ENCODE peak calls at places on chromosome X, in eight cellular contexts. A is kidney, Y is tibial artery, T is Peyer's patch, B is uterus, K is neural progenitor cell, G is adipocyte, Z is cardiac muscle cell. U is an unnamed sample.

GRCh38 chrX:122094611-122095010 is 1047.2 kb downstream of the GLUD2 start:
- DNase-seq in A (no peak), Y (no peak), T (no peak), B (no peak), K (no peak), G (peak; percentile 25), Z (peak; percentile 16), U (no peak)

GRCh38 chrX:30533261-30533660 is 44.3 kb downstream of the TASL start:
- DNase-seq in A (no peak), Y (no peak), T (no peak), B (no peak), K (no peak), G (peak; percentile 44), Z (peak; percentile 46), U (no peak)

GRCh38 chrX:33195698-33196097 is 15.7 kb downstream of the DMD start:
- DNase-seq in A (no peak), Y (no peak), T (no peak), B (no peak), K (no peak), G (no peak), Z (no peak), U (no peak)

GRCh38 chrX:51376672-51377071 is 44.0 kb downstream of the NUDT10 start:
- DNase-seq in A (no peak), Y (no peak), T (no peak), B (no peak), K (no peak), G (no peak), Z (no peak), U (no peak)

GRCh38 chrX:107205770-107206696 is at the start of the genes DNAAF6 and NUP62CL:
- DNase-seq in A (peak; percentile 88), Y (peak; percentile 64), T (peak; percentile 62), B (peak; percentile 46), K (peak; percentile 93), G (peak; percentile 9), Z (peak; percentile 31), U (peak; percentile 42)

GRCh38 chrX:28586291-28586690 is 955 bp upstream of the IL1RAPL1 start:
- DNase-seq in A (no peak), Y (no peak), T (no peak), B (peak; percentile 15), K (peak; percentile 71), G (peak; percentile 58), Z (peak; percentile 70), U (no peak)

GRCh38 chrX:36534900-36535299 is 473.3 kb upstream of the FAM47C start:
- DNase-seq in A (no peak), Y (no peak), T (no peak), B (no peak), K (no peak), G (no peak), Z (no peak), U (peak; percentile 47)

GRCh38 chrX:11908371-11908770 is 150.3 kb downstream of the MSL3 start:
- DNase-seq in A (no peak), Y (no peak), T (no peak), B (no peak), K (peak; percentile 36), G (peak; percentile 15), Z (peak; percentile 50), U (no peak)

GRCh38 chrX:154738013-154738738 is 12.7 kb downstream of the GAB3 start:
- DNase-seq in A (no peak), Y (no peak), T (no peak), B (peak; percentile 60), K (no peak), G (peak; percentile 70), Z (peak; percentile 84), U (no peak)

GRCh38 chrX:16838202-16839066 is 31.7 kb downstream of the RBBP7 start:
- DNase-seq in A (no peak), Y (peak; percentile 73), T (no peak), B (no peak), K (peak; percentile 16), G (peak; percentile 78), Z (peak; percentile 83), U (no peak)

GRCh38 chrX:107894038-107894437 is 68.4 kb downstream of the MID2 start:
- DNase-seq in A (no peak), Y (no peak), T (no peak), B (no peak), K (peak; percentile 50), G (peak; percentile 66), Z (peak; percentile 58), U (peak; percentile 14)

GRCh38 chrX:14886252-14886651 is 13.0 kb downstream of the MOSPD2 start:
- DNase-seq in A (no peak), Y (no peak), T (no peak), B (no peak), K (no peak), G (no peak), Z (no peak), U (no peak)

GRCh38 chrX:55815546-55815945 is 98.0 kb downstream of the RRAGB start:
- DNase-seq in A (no peak), Y (no peak), T (no peak), B (no peak), K (no peak), G (no peak), Z (no peak), U (no peak)

GRCh38 chrX:129606918-129607317 is 47.8 kb downstream of the APLN start:
- DNase-seq in A (no peak), Y (no peak), T (peak; percentile 57), B (peak; percentile 57), K (peak; percentile 63), G (peak; percentile 83), Z (peak; percentile 60), U (peak; percentile 25)

GRCh38 chrX:70012756-70013155 is 37.0 kb downstream of the AWAT2 start:
- DNase-seq in A (no peak), Y (no peak), T (no peak), B (no peak), K (no peak), G (no peak), Z (no peak), U (no peak)

GRCh38 chrX:25012793-25013592 is 2.8 kb downstream of the ARX start:
- DNase-seq in A (no peak), Y (no peak), T (no peak), B (no peak), K (peak; percentile 63), G (no peak), Z (no peak), U (no peak)

GRCh38 chrX:25015486-25016360 is at the start of gene ARX:
- DNase-seq in A (no peak), Y (no peak), T (no peak), B (no peak), K (peak; percentile 97), G (no peak), Z (peak; percentile 65), U (no peak)

GRCh38 chrX:25013593-25014365 is 2.0 kb downstream of the ARX start:
- DNase-seq in A (no peak), Y (no peak), T (no peak), B (no peak), K (peak; percentile 62), G (no peak), Z (no peak), U (no peak)

GRCh38 chrX:25016361-25016671 is 551 bp upstream of the ARX start:
- DNase-seq in A (no peak), Y (no peak), T (no peak), B (no peak), K (peak; percentile 56), G (no peak), Z (no peak), U (no peak)

GRCh38 chrX:25014366-25014838 is 1.4 kb downstream of the ARX start:
- DNase-seq in A (no peak), Y (no peak), T (no peak), B (no peak), K (peak; percentile 34), G (no peak), Z (no peak), U (no peak)
- H3K4me1 ChIP-seq in A (no peaks in the 10 kb centered on the region), Y (peaks cover 23% of the 10 kb centered on the region), T (peaks cover 16% of the 10 kb centered on the region), B (no peaks in the 10 kb centered on the region), K (peaks cover 42% of the 10 kb centered on the region), G (no peaks in the 10 kb centered on the region), Z (peaks cover 12% of the 10 kb centered on the region), U (no peaks in the 10 kb centered on the region)

DNA sequence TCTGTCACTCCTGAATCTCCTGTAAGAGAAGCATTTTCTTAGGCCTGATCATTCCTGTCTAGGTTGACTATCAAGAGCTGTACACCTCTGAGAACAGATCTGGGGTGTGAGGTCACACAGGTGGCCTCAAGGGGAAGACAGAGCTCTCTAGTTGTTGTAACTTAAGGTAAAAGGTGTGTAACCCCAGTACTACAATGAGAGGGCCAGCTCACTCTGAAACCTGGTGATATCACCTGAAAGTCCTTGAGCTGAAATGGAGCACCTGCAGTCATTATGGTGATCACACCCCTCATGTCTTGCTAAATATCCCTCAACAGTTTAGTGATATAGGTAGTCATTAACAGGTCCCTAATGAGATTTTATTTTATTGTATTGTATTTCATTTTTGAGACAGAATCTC is 8.8 kb upstream of the FAM9C start:
- DNase-seq in A (no peak), Y (no peak), T (no peak), B (no peak), K (no peak), G (no peak), Z (no peak), U (no peak)
- H3K4me1 ChIP-seq in A (peaks cover 2% of the 10 kb centered on the region), Y (no peaks in the 10 kb centered on the region), T (no peaks in the 10 kb centered on the region), B (no peaks in the 10 kb centered on the region), K (no peaks in the 10 kb centered on the region), G (no peaks in the 10 kb centered on the region), Z (no peaks in the 10 kb centered on the region), U (no peaks in the 10 kb centered on the region)

GRCh38 chrX:48957827-48958634 is 624 bp upstream of the OTUD5 start:
- DNase-seq in A (peak; percentile 99), Y (peak; percentile 98), T (peak; percentile 92), B (peak; percentile 94), K (peak; percentile 97), G (peak; percentile 96), Z (peak; percentile 99), U (peak; percentile 96)

GRCh38 chrX:48960291-48960690 is 2.9 kb upstream of the OTUD5 start:
- DNase-seq in A (no peak), Y (no peak), T (peak; percentile 38), B (no peak), K (no peak), G (no peak), Z (no peak), U (no peak)

GRCh38 chrX:48958635-48959094 is 1.3 kb upstream of the OTUD5 start:
- DNase-seq in A (no peak), Y (peak; percentile 76), T (no peak), B (peak; percentile 58), K (peak; percentile 52), G (peak; percentile 71), Z (peak; percentile 67), U (peak; percentile 6)

GRCh38 chrX:48957477-48957826 is at the start of gene OTUD5:
- DNase-seq in A (peak; percentile 91), Y (peak; percentile 79), T (peak; percentile 83), B (peak; percentile 68), K (no peak), G (no peak), Z (no peak), U (no peak)

GRCh38 chrX:48956728-48957414 is 536 bp downstream of the OTUD5 start:
- DNase-seq in A (peak; percentile 82), Y (peak; percentile 68), T (no peak), B (peak; percentile 28), K (peak; percentile 33), G (peak; percentile 52), Z (peak; percentile 6), U (peak; percentile 3)
- H3K4me1 ChIP-seq in A (peaks cover 28% of the 10 kb centered on the region), Y (peaks cover 51% of the 10 kb centered on the region), T (peaks cover 25% of the 10 kb centered on the region), B (no peaks in the 10 kb centered on the region), K (no peaks in the 10 kb centered on the region), G (peaks cover 18% of the 10 kb centered on the region), Z (peaks cover 10% of the 10 kb centered on the region), U (no peaks in the 10 kb centered on the region)

DNA sequence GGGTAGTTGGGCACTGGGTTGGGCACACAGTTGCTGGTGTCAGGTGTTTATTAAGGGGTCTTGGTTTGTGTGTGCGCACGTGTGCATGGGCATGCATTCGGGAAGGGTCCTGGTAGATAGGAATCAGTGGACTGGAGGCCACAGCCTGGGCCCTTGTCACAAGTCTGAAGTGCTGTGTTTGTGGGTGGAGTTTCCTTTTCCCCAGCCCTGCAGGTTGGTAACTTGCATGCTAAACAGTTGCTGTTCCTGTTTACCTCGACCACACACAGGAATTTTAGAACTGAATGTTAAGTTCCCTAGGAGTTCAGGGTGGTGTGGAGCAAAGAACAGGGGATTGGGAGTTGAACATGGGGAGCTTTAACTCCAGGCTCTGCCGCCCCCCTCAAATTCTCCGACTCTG is 48.8 kb downstream of the STARD8 start:
- DNase-seq in A (no peak), Y (no peak), T (no peak), B (no peak), K (no peak), G (no peak), Z (no peak), U (no peak)
- H3K4me1 ChIP-seq in A (peaks cover 35% of the 10 kb centered on the region), Y (peaks cover 5% of the 10 kb centered on the region), T (no peaks in the 10 kb centered on the region), B (no peaks in the 10 kb centered on the region), K (no peaks in the 10 kb centered on the region), G (peaks cover 5% of the 10 kb centered on the region), Z (no peaks in the 10 kb centered on the region), U (no peaks in the 10 kb centered on the region)

U was measured in prostate gland.